ENCODE peak calls at places on chromosomes 1 and 21, in nine cellular contexts. One of them, this sample, is unnamed.

GRCh38 chr21:38494688-38495087 is 3.6 kb downstream of the ERG start:
- DNase-seq in mammary epithelial cell: no peak
- DNase-seq in lower leg skin: no peak
- DNase-seq in AG04449: no peak
- DNase-seq in prostate gland: no peak
- DNase-seq in naive thymus-derived CD4-positive, alpha-beta T cell: no peak
- DNase-seq in cardiac fibroblast: no peak
- DNase-seq in tibial nerve: no peak
- DNase-seq in astrocyte: peak; percentile 45
- DNase-seq in this sample: no peak

GRCh38 chr1:111920221-111921024 is 69.0 kb downstream of the KCND3 start:
- DNase-seq in naive thymus-derived CD4-positive, alpha-beta T cell: no peak
- DNase-seq in tibial nerve: no peak
- DNase-seq in astrocyte: peak; percentile 2
- DNase-seq in AG04449: peak; percentile 12
- DNase-seq in prostate gland: peak; percentile 68
- DNase-seq in mammary epithelial cell: peak; percentile 63
- DNase-seq in lower leg skin: peak; percentile 74
- DNase-seq in cardiac fibroblast: peak; percentile 38
- DNase-seq in this sample: no peak

GRCh38 chr1:232851532-232851931 is 46.3 kb downstream of the MAP10 start:
- DNase-seq in AG04449: no peak
- DNase-seq in cardiac fibroblast: no peak
- DNase-seq in astrocyte: no peak
- DNase-seq in tibial nerve: no peak
- DNase-seq in naive thymus-derived CD4-positive, alpha-beta T cell: no peak
- DNase-seq in prostate gland: no peak
- DNase-seq in lower leg skin: no peak
- DNase-seq in mammary epithelial cell: no peak
- DNase-seq in this sample: no peak

GRCh38 chr1:226821719-226822085 is 48.7 kb upstream of the PSEN2 start:
- DNase-seq in cardiac fibroblast: peak; percentile 25
- DNase-seq in naive thymus-derived CD4-positive, alpha-beta T cell: no peak
- DNase-seq in AG04449: no peak
- DNase-seq in mammary epithelial cell: no peak
- DNase-seq in lower leg skin: no peak
- DNase-seq in astrocyte: peak; percentile 54
- DNase-seq in tibial nerve: peak; percentile 28
- DNase-seq in prostate gland: no peak
- DNase-seq in this sample: no peak

GRCh38 chr1:224726783-224727182 is 110.7 kb downstream of the CNIH3 start:
- DNase-seq in naive thymus-derived CD4-positive, alpha-beta T cell: no peak
- DNase-seq in mammary epithelial cell: peak; percentile 96
- DNase-seq in lower leg skin: peak; percentile 95
- DNase-seq in prostate gland: no peak
- DNase-seq in tibial nerve: peak; percentile 70
- DNase-seq in cardiac fibroblast: peak; percentile 90
- DNase-seq in AG04449: peak; percentile 81
- DNase-seq in astrocyte: peak; percentile 96
- DNase-seq in this sample: no peak

GRCh38 chr1:151485685-151486255 is 25.4 kb upstream of the CGN start:
- DNase-seq in prostate gland: no peak
- DNase-seq in cardiac fibroblast: peak; percentile 73
- DNase-seq in mammary epithelial cell: no peak
- DNase-seq in astrocyte: no peak
- DNase-seq in tibial nerve: no peak
- DNase-seq in AG04449: no peak
- DNase-seq in naive thymus-derived CD4-positive, alpha-beta T cell: no peak
- DNase-seq in lower leg skin: no peak
- DNase-seq in this sample: no peak

GRCh38 chr1:35448344-35448801 is 108.8 kb downstream of the KIAA0319L start:
- DNase-seq in cardiac fibroblast: peak; percentile 97
- DNase-seq in mammary epithelial cell: peak; percentile 97
- DNase-seq in tibial nerve: peak; percentile 48
- DNase-seq in astrocyte: peak; percentile 92
- DNase-seq in naive thymus-derived CD4-positive, alpha-beta T cell: no peak
- DNase-seq in lower leg skin: no peak
- DNase-seq in AG04449: peak; percentile 86
- DNase-seq in prostate gland: peak; percentile 10
- DNase-seq in this sample: no peak

GRCh38 chr1:63612971-63613370 is 19.8 kb downstream of the PGM1 start:
- DNase-seq in prostate gland: no peak
- DNase-seq in lower leg skin: no peak
- DNase-seq in AG04449: no peak
- DNase-seq in mammary epithelial cell: no peak
- DNase-seq in cardiac fibroblast: no peak
- DNase-seq in naive thymus-derived CD4-positive, alpha-beta T cell: no peak
- DNase-seq in tibial nerve: no peak
- DNase-seq in astrocyte: no peak
- DNase-seq in this sample: no peak

GRCh38 chr1:227317541-227318002 is 720 bp downstream of the CDC42BPA start:
- DNase-seq in naive thymus-derived CD4-positive, alpha-beta T cell: peak; percentile 5
- DNase-seq in mammary epithelial cell: peak; percentile 56
- DNase-seq in AG04449: no peak
- DNase-seq in cardiac fibroblast: peak; percentile 68
- DNase-seq in lower leg skin: peak; percentile 89
- DNase-seq in prostate gland: peak; percentile 42
- DNase-seq in tibial nerve: peak; percentile 16
- DNase-seq in astrocyte: peak; percentile 49
- DNase-seq in this sample: no peak

GRCh38 chr1:179298952-179299351 is 5.4 kb downstream of the SOAT1 start:
- DNase-seq in lower leg skin: no peak
- DNase-seq in naive thymus-derived CD4-positive, alpha-beta T cell: peak; percentile 74
- DNase-seq in mammary epithelial cell: no peak
- DNase-seq in AG04449: no peak
- DNase-seq in prostate gland: no peak
- DNase-seq in astrocyte: no peak
- DNase-seq in tibial nerve: no peak
- DNase-seq in cardiac fibroblast: no peak
- DNase-seq in this sample: peak; percentile 32

GRCh38 chr1:175887521-175887920 is 144.1 kb upstream of the TNR start:
- DNase-seq in astrocyte: no peak
- DNase-seq in lower leg skin: peak; percentile 82
- DNase-seq in cardiac fibroblast: no peak
- DNase-seq in AG04449: no peak
- DNase-seq in mammary epithelial cell: no peak
- DNase-seq in naive thymus-derived CD4-positive, alpha-beta T cell: no peak
- DNase-seq in prostate gland: no peak
- DNase-seq in tibial nerve: no peak
- DNase-seq in this sample: no peak

GRCh38 chr1:96538883-96539282 is 182.7 kb upstream of the PTBP2 start:
- DNase-seq in lower leg skin: no peak
- DNase-seq in mammary epithelial cell: no peak
- DNase-seq in astrocyte: peak; percentile 87
- DNase-seq in tibial nerve: peak; percentile 94
- DNase-seq in prostate gland: no peak
- DNase-seq in cardiac fibroblast: peak; percentile 98
- DNase-seq in AG04449: peak; percentile 72
- DNase-seq in naive thymus-derived CD4-positive, alpha-beta T cell: no peak
- DNase-seq in this sample: no peak

DNA sequence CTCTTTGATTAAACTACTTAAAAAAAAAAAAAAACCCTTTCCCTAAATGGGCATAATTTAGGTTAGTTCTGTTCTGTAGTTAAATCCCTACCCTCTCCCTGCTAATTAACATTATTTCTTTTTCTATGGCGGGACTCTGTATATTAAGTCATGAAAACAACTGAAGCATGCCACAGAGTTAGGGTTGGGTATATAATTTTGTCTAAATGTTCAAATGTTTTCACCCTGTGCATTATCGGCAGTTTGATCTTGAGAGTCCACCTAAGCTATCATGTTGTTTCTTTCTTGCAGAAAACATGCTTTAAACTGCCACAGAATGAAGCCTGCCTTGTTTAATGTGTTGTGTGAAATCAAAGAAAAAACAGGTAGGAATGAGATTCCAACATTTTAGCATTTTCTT is 4.0 kb downstream of the PBX1 start:
- DNase-seq in cardiac fibroblast: no peak
- DNase-seq in AG04449: no peak
- DNase-seq in lower leg skin: no peak
- DNase-seq in prostate gland: no peak
- DNase-seq in astrocyte: no peak
- DNase-seq in mammary epithelial cell: peak; percentile 35
- DNase-seq in naive thymus-derived CD4-positive, alpha-beta T cell: no peak
- DNase-seq in tibial nerve: no peak
- DNase-seq in this sample: no peak
- H3K4me3 ChIP-seq in cardiac fibroblast: peak overlapping the region; percentile 69
- H3K4me3 ChIP-seq in AG04449: peak overlapping the region; percentile 34
- H3K4me3 ChIP-seq in lower leg skin: no peak overlapping the region
- H3K4me3 ChIP-seq in prostate gland: peak overlapping the region; percentile 70
- H3K4me3 ChIP-seq in astrocyte: peak overlapping the region; percentile 31
- H3K4me3 ChIP-seq in mammary epithelial cell: peak overlapping the region; percentile 40
- H3K4me3 ChIP-seq in naive thymus-derived CD4-positive, alpha-beta T cell: no peak overlapping the region
- H3K4me3 ChIP-seq in tibial nerve: no peak overlapping the region
- H3K4me3 ChIP-seq in this sample: no peak overlapping the region

GRCh38 chr21:46562472-46562871 is 42.4 kb downstream of the S100B start:
- DNase-seq in lower leg skin: peak; percentile 75
- DNase-seq in AG04449: no peak
- DNase-seq in astrocyte: no peak
- DNase-seq in mammary epithelial cell: no peak
- DNase-seq in tibial nerve: no peak
- DNase-seq in prostate gland: no peak
- DNase-seq in cardiac fibroblast: no peak
- DNase-seq in naive thymus-derived CD4-positive, alpha-beta T cell: no peak
- DNase-seq in this sample: no peak
- H3K4me3 ChIP-seq in lower leg skin: no peak overlapping the region
- H3K4me3 ChIP-seq in AG04449: no peak overlapping the region
- H3K4me3 ChIP-seq in astrocyte: no peak overlapping the region
- H3K4me3 ChIP-seq in mammary epithelial cell: no peak overlapping the region
- H3K4me3 ChIP-seq in tibial nerve: no peak overlapping the region
- H3K4me3 ChIP-seq in prostate gland: no peak overlapping the region
- H3K4me3 ChIP-seq in cardiac fibroblast: no peak overlapping the region
- H3K4me3 ChIP-seq in naive thymus-derived CD4-positive, alpha-beta T cell: no peak overlapping the region
- H3K4me3 ChIP-seq in this sample: no peak overlapping the region

GRCh38 chr1:167633258-167633944 is 3.4 kb downstream of the RCSD1 start:
- DNase-seq in tibial nerve: no peak
- DNase-seq in lower leg skin: peak; percentile 62
- DNase-seq in mammary epithelial cell: no peak
- DNase-seq in AG04449: no peak
- DNase-seq in naive thymus-derived CD4-positive, alpha-beta T cell: no peak
- DNase-seq in astrocyte: no peak
- DNase-seq in cardiac fibroblast: no peak
- DNase-seq in prostate gland: no peak
- DNase-seq in this sample: no peak

GRCh38 chr1:167631386-167631941 is 1.4 kb downstream of the RCSD1 start:
- DNase-seq in astrocyte: no peak
- DNase-seq in tibial nerve: no peak
- DNase-seq in mammary epithelial cell: no peak
- DNase-seq in cardiac fibroblast: no peak
- DNase-seq in AG04449: no peak
- DNase-seq in prostate gland: no peak
- DNase-seq in lower leg skin: peak; percentile 46
- DNase-seq in naive thymus-derived CD4-positive, alpha-beta T cell: no peak
- DNase-seq in this sample: no peak

GRCh38 chr1:167630568-167631385 is 745 bp downstream of the RCSD1 start:
- DNase-seq in naive thymus-derived CD4-positive, alpha-beta T cell: peak; percentile 52
- DNase-seq in mammary epithelial cell: no peak
- DNase-seq in tibial nerve: no peak
- DNase-seq in prostate gland: no peak
- DNase-seq in AG04449: no peak
- DNase-seq in lower leg skin: peak; percentile 72
- DNase-seq in cardiac fibroblast: no peak
- DNase-seq in astrocyte: no peak
- DNase-seq in this sample: no peak

GRCh38 chr1:167629681-167630567 is at the start of gene RCSD1:
- DNase-seq in lower leg skin: peak; percentile 86
- DNase-seq in AG04449: no peak
- DNase-seq in naive thymus-derived CD4-positive, alpha-beta T cell: peak; percentile 37
- DNase-seq in prostate gland: no peak
- DNase-seq in cardiac fibroblast: peak; percentile 15
- DNase-seq in tibial nerve: no peak
- DNase-seq in astrocyte: no peak
- DNase-seq in mammary epithelial cell: peak; percentile 24
- DNase-seq in this sample: peak; percentile 26

DNA sequence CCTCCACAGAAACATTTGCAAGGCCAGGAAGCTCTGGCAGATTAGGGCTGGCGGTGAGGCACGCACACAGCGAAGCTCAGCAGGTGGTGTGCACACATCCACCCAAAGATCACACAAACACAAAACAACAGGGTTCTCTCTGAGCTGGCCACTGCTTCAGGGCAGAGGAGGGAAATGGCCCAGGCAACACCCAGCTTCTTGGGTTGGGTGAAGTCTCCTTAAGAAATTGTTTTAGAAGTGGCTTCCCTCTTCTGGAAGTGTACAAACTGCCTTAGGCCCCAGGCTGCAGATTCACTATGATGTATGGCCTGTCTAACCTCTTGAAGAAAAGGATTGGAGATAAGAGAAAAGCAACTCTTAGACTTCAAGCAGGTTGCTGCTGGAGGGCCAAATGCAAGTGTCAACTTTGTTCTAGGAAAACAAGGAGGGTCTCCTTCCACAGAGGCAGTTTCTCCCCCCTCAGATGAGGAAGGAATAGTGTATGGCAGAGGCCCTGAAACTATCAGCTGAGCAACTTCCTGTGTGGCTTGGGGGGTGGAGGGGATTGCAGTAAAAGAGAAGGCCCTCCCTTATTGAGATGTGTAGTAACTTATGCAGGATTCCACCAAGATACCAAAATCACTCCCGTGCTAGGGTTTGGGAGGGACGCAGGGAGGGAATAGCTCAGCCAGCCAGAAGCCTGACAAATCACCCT is 2.1 kb downstream of the RCSD1 start:
- DNase-seq in astrocyte: no peak
- DNase-seq in AG04449: no peak
- DNase-seq in tibial nerve: no peak
- DNase-seq in naive thymus-derived CD4-positive, alpha-beta T cell: peak; percentile 46
- DNase-seq in lower leg skin: peak; percentile 74
- DNase-seq in mammary epithelial cell: no peak
- DNase-seq in prostate gland: no peak
- DNase-seq in cardiac fibroblast: peak; percentile 40
- DNase-seq in this sample: no peak
- H3K4me3 ChIP-seq in astrocyte: no peak overlapping the region
- H3K4me3 ChIP-seq in AG04449: no peak overlapping the region
- H3K4me3 ChIP-seq in tibial nerve: no peak overlapping the region
- H3K4me3 ChIP-seq in naive thymus-derived CD4-positive, alpha-beta T cell: peak overlapping the region; percentile 73
- H3K4me3 ChIP-seq in lower leg skin: no peak overlapping the region
- H3K4me3 ChIP-seq in mammary epithelial cell: no peak overlapping the region
- H3K4me3 ChIP-seq in prostate gland: no peak overlapping the region
- H3K4me3 ChIP-seq in cardiac fibroblast: no peak overlapping the region
- H3K4me3 ChIP-seq in this sample: peak overlapping the region; percentile 88

DNA sequence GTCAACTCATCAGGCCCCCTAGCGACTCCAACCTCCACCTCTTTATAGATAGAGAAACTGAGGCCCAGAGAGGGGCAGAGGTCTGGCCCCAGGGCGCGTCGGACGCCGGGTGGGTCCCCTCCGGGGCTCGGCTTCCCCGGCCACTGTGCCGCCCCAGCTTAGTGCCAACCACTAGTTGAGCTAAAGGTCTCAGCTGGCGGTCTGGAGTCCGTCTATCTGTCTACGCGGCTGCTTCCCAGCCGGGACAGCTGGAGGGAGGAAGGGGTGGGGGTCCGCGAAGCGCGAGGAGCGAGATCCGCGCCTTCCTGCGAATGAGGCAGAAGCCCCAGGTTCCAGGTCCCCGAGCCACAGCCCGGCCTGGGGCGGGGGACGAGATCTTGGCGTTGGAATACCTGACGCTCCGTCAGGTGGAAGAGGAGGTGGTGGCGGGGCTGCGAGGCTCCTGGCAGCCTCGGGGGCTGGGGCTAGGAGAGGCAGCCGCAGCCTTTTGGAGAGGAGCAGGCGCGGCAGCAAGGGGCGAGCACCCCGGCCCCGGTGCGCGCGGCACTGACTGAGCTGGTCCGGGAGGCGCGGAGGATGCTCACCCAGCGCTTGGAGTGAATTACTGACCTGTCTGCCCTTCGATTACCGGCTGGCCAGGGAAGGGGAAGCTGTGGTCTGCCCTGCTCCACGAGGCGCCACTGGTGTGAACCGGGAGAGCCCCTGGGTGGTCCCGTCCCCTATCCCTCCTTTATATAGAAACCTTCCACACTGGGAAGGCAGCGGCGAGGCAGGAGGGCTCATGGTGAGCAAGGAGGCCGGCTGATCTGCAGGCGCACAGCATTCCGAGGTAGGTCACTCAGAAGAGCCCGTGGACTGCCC is 948 bp downstream of the PODN start:
- DNase-seq in naive thymus-derived CD4-positive, alpha-beta T cell: no peak
- DNase-seq in mammary epithelial cell: no peak
- DNase-seq in astrocyte: no peak
- DNase-seq in lower leg skin: peak; percentile 86
- DNase-seq in tibial nerve: no peak
- DNase-seq in AG04449: no peak
- DNase-seq in cardiac fibroblast: no peak
- DNase-seq in prostate gland: no peak
- DNase-seq in this sample: no peak
- H3K4me3 ChIP-seq in naive thymus-derived CD4-positive, alpha-beta T cell: no peak overlapping the region
- H3K4me3 ChIP-seq in mammary epithelial cell: no peak overlapping the region
- H3K4me3 ChIP-seq in astrocyte: peak overlapping the region; percentile 52
- H3K4me3 ChIP-seq in lower leg skin: peak overlapping the region; percentile 35
- H3K4me3 ChIP-seq in tibial nerve: peak overlapping the region; percentile 80
- H3K4me3 ChIP-seq in AG04449: peak overlapping the region; percentile 65
- H3K4me3 ChIP-seq in cardiac fibroblast: peak overlapping the region; percentile 59
- H3K4me3 ChIP-seq in prostate gland: peak overlapping the region; percentile 49
- H3K4me3 ChIP-seq in this sample: peak overlapping the region; percentile 37